ENCODE peak calls at places on chromosomes 5 and 9, in eight cellular contexts. M is stimulated activated CD8-positive, alpha-beta memory T cell treated with anti-CD3 and anti-CD28 coated beads, Interleukin-12 subunit alpha, Interleukin-12 subunit beta, amount 100 ng/mL, for 1 hour; Y is NCI-H510A; B is NCI-H1105 treated with DMSO at 0.1 percent for 48 hours; O is activated CD8-positive, alpha-beta memory T cell treated with anti-CD3 and anti-CD28 coated beads, Interleukin-2, amount 50 U/mL, for 48 hours; C is pancreas; A is AG04450; L is NCI-H524. W is an unnamed sample.
A peak's percentile ranks its signal among the peaks of the same experiment; 100 is the strongest.

GRCh38 chr9:114307323-114308250 is 15.3 kb upstream of the ORM1 start:
- DNase-seq in B (no peak), O (peak; percentile 46), Y (no peak), M (no peak), C (peak; percentile 6), A (no peak), L (no peak), W (no peak)

GRCh38 chr5:117587111-117587510 is 1012.5 kb upstream of the SEMA6A start:
- DNase-seq in L (no peak), M (no peak), C (no peak), O (no peak), B (no peak), A (no peak), Y (no peak), W (no peak)

GRCh38 chr5:166433679-166434078 is 1857.8 kb upstream of the WWC1 start:
- DNase-seq in A (no peak), C (no peak), Y (no peak), B (no peak), M (no peak), L (peak; percentile 36), O (no peak), W (no peak)

GRCh38 chr5:40649493-40650030 is 30.2 kb upstream of the PTGER4 start:
- DNase-seq in Y (no peak), A (no peak), C (no peak), L (no peak), B (no peak), M (no peak), O (no peak), W (no peak)

GRCh38 chr9:534886-535285 is 306.6 kb upstream of the DMRT1 start:
- DNase-seq in Y (no peak), B (peak; percentile 6), A (no peak), O (no peak), L (no peak), C (peak; percentile 68), M (no peak), W (no peak)

GRCh38 chr5:71697967-71698366 is 21.1 kb upstream of the CARTPT start:
- DNase-seq in M (no peak), O (no peak), C (no peak), B (no peak), Y (no peak), A (no peak), L (no peak), W (no peak)

GRCh38 chr5:116645627-116646026 is 71.0 kb upstream of the SEMA6A start:
- DNase-seq in O (no peak), A (no peak), C (no peak), B (no peak), M (no peak), L (no peak), Y (no peak), W (no peak)

GRCh38 chr9:126788631-126789349 is 16.1 kb upstream of the ZBTB43 start:
- DNase-seq in L (no peak), A (no peak), M (no peak), Y (no peak), C (no peak), B (no peak), O (no peak), W (no peak)

GRCh38 chr9:122346478-122347347 is 24.1 kb upstream of the PTGS1 start:
- DNase-seq in C (peak; percentile 28), M (no peak), A (no peak), Y (peak; percentile 15), L (no peak), O (peak; percentile 57), B (no peak), W (no peak)

GRCh38 chr5:115531787-115532367 is 12.7 kb downstream of the FEM1C start:
- DNase-seq in L (no peak), M (no peak), Y (no peak), C (no peak), O (no peak), A (no peak), B (no peak), W (no peak)

GRCh38 chr5:164876793-164877192 is 1371.4 kb downstream of the MAT2B start:
- DNase-seq in C (no peak), Y (no peak), O (no peak), B (no peak), A (no peak), M (no peak), L (no peak), W (no peak)

GRCh38 chr5:106566031-106566430 is 1104.7 kb downstream of the EFNA5 start:
- DNase-seq in C (no peak), L (no peak), B (no peak), Y (no peak), A (no peak), M (no peak), O (no peak), W (no peak)

GRCh38 chr9:21477466-21477865 is 4.6 kb downstream of the IFNE start:
- DNase-seq in L (no peak), B (no peak), Y (no peak), O (no peak), M (no peak), A (no peak), C (no peak), W (no peak)

GRCh38 chr5:43110606-43111170 is 10.0 kb upstream of the ZNF131 start:
- DNase-seq in O (no peak), A (no peak), C (no peak), Y (peak; percentile 16), L (no peak), B (no peak), M (no peak), W (no peak)

GRCh38 chr9:77649109-77649812 is 1.1 kb upstream of the GNA14 start:
- DNase-seq in O (no peak), C (no peak), B (no peak), A (no peak), Y (peak; percentile 18), M (no peak), L (no peak), W (no peak)

GRCh38 chr9:89622933-89623861 is 18.4 kb downstream of the GADD45G start:
- DNase-seq in M (no peak), L (no peak), O (no peak), Y (no peak), C (no peak), B (no peak), A (no peak), W (no peak)

GRCh38 chr5:131163315-131164119 is 1.5 kb downstream of the HINT1 start:
- DNase-seq in C (no peak), M (no peak), O (no peak), Y (no peak), B (no peak), A (no peak), L (no peak), W (no peak)

GRCh38 chr9:91221332-91221731 is 140.4 kb downstream of the AUH start:
- DNase-seq in C (no peak), B (no peak), A (peak; percentile 53), Y (no peak), M (no peak), O (no peak), L (no peak), W (no peak)

GRCh38 chr5:143311428-143311827 is 92.1 kb downstream of the NR3C1 start:
- DNase-seq in O (no peak), A (peak; percentile 38), B (no peak), C (no peak), L (no peak), Y (no peak), M (no peak), W (no peak)

GRCh38 chr9:126515001-126515872 is 98.5 kb upstream of the LMX1B start:
- DNase-seq in Y (no peak), O (no peak), A (no peak), C (peak; percentile 39), L (no peak), B (no peak), M (no peak), W (no peak)

GRCh38 chr5:176743136-176743827 is 67.1 kb upstream of the UNC5A start:
- DNase-seq in M (no peak), Y (no peak), B (no peak), A (no peak), L (no peak), O (peak; percentile 51), C (no peak), W (no peak)

GRCh38 chr5:136174021-136174659 is 18.8 kb downstream of the SMIM32 start:
- DNase-seq in L (peak; percentile 17), B (peak; percentile 28), M (no peak), C (no peak), A (peak; percentile 32), Y (no peak), O (no peak), W (no peak)

GRCh38 chr5:39755986-39756385 is 331.2 kb upstream of the DAB2 start:
- DNase-seq in A (peak; percentile 79), L (no peak), O (no peak), B (no peak), M (no peak), C (peak; percentile 14), Y (no peak), W (no peak)

GRCh38 chr9:129869585-129870501 is 34.6 kb downstream of the USP20 start:
- DNase-seq in M (no peak), O (no peak), Y (no peak), C (no peak), L (no peak), B (no peak), A (no peak), W (no peak)

GRCh38 chr5:178223196-178223773 is 9.3 kb downstream of the PHYKPL start:
- DNase-seq in C (no peak), A (no peak), Y (no peak), M (no peak), L (no peak), O (no peak), B (no peak), W (no peak)

GRCh38 chr5:175261526-175261925 is 182.5 kb downstream of the DRD1 start:
- DNase-seq in C (no peak), M (no peak), A (no peak), Y (no peak), B (no peak), L (no peak), O (no peak), W (no peak)

GRCh38 chr9:120344230-120344629 is 235.7 kb downstream of the CDK5RAP2 start:
- DNase-seq in L (no peak), M (no peak), O (no peak), C (no peak), Y (no peak), A (peak; percentile 16), B (no peak), W (no peak)

GRCh38 chr5:58322453-58322852 is 137.4 kb downstream of the PLK2 start:
- DNase-seq in L (no peak), C (no peak), B (no peak), A (no peak), M (no peak), Y (no peak), O (no peak), W (no peak)

GRCh38 chr5:138111937-138112336 is 27.3 kb downstream of the NME5 start:
- DNase-seq in O (no peak), B (no peak), A (no peak), M (no peak), L (no peak), C (no peak), Y (no peak), W (no peak)

GRCh38 chr9:36999728-37000333 is 34.2 kb downstream of the PAX5 start:
- DNase-seq in Y (no peak), M (no peak), O (no peak), C (no peak), B (no peak), L (no peak), A (no peak), W (no peak)

GRCh38 chr5:148904440-148904839 is 78.0 kb downstream of the ADRB2 start:
- DNase-seq in O (no peak), B (no peak), C (no peak), A (no peak), Y (no peak), M (no peak), L (no peak), W (no peak)

GRCh38 chr9:3962467-3962866 is 337.4 kb downstream of the GLIS3 start:
- DNase-seq in M (no peak), O (no peak), Y (no peak), B (peak; percentile 26), C (no peak), A (peak; percentile 34), L (no peak), W (no peak)

GRCh38 chr9:16030513-16031185 is 477.8 kb downstream of the CCDC171 start:
- DNase-seq in O (peak; percentile 67), Y (no peak), A (peak; percentile 60), M (no peak), L (no peak), B (no peak), C (no peak), W (peak; percentile 76)

GRCh38 chr5:132677682-132678400 is 4.1 kb downstream of the IL4 start:
- DNase-seq in L (no peak), Y (no peak), M (no peak), B (no peak), A (no peak), C (no peak), O (no peak), W (no peak)